ENCODE peak calls at places on chromosomes 6 and 20, in five cellular contexts. D is BJ, X is small intestine, Q is OCI-LY7, L is SK-MEL-5. H is an unnamed sample.

GRCh38 chr6:134081506-134081905 is 29.1 kb upstream of the SLC2A12 start:
- DNase-seq in D (no peak), X (no peak), Q (no peak), L (no peak), H (no peak)

GRCh38 chr6:106098383-106099234 is 12.5 kb downstream of the PRDM1 start:
- DNase-seq in D (no peak), X (peak), Q (peak), L (no peak), H (peak)

GRCh38 chr20:10253750-10254149 is 35.1 kb downstream of the SNAP25 start:
- DNase-seq in D (no peak), X (no peak), Q (no peak), L (no peak), H (no peak)

GRCh38 chr6:136526937-136527336 is 23.3 kb downstream of the MAP7 start:
- DNase-seq in D (no peak), X (no peak), Q (no peak), L (no peak), H (no peak)

GRCh38 chr6:18488526-18489270 is 101.5 kb downstream of the RNF144B start:
- DNase-seq in D (no peak), X (no peak), Q (no peak), L (no peak), H (no peak)

GRCh38 chr6:116064626-116065025 is 3.9 kb upstream of the FRK start:
- DNase-seq in D (no peak), X (no peak), Q (no peak), L (no peak), H (no peak)

GRCh38 chr6:113642714-113643442 is 214.3 kb upstream of the MARCKS start:
- DNase-seq in D (no peak), X (peak), Q (peak), L (no peak), H (peak)

GRCh38 chr6:53926505-53926904 is 131.7 kb downstream of the LRRC1 start:
- DNase-seq in D (no peak), X (no peak), Q (no peak), L (no peak), H (no peak)

GRCh38 chr20:53738945-53739798 is 145.5 kb upstream of the ZNF217 start:
- DNase-seq in D (no peak), X (peak), Q (peak), L (no peak), H (peak)

GRCh38 chr6:109466212-109466923 is 10.8 kb upstream of the MICAL1 start:
- DNase-seq in D (no peak), X (peak), Q (no peak), L (no peak), H (no peak)

GRCh38 chr20:35009665-35010328 is 54.1 kb downstream of the MYH7B start:
- DNase-seq in D (no peak), X (no peak), Q (no peak), L (no peak), H (no peak)

H was measured in hepatocyte.